ENCODE peak calls at places on chromosomes 2 and 18, in ten cellular contexts. X, M, F, D, R, V, H, K, Q and W are unnamed samples.

GRCh38 chr2:38731090-38731489 is 20.1 kb downstream of the SRSF7 start:
- DNase-seq in X (no peak), M (no peak), F (no peak), D (no peak), R (no peak), V (no peak), H (no peak), K (no peak), Q (no peak), W (no peak)

GRCh38 chr2:43906448-43907122 is 67.8 kb downstream of the ABCG8 start:
- DNase-seq in X (no peak), M (no peak), F (no peak), D (no peak), R (no peak), V (no peak), H (no peak), K (no peak), Q (no peak), W (no peak)

GRCh38 chr18:23143059-23143831 is 8.0 kb downstream of the CABLES1 start:
- DNase-seq in X (peak; percentile 74), M (peak; percentile 77), F (no peak), D (no peak), R (no peak), V (no peak), H (no peak), K (no peak), Q (no peak), W (no peak)

GRCh38 chr2:241798081-241798630 is 10.8 kb upstream of the NEU4 start:
- DNase-seq in X (no peak), M (peak; percentile 45), F (no peak), D (peak; percentile 46), R (peak; percentile 7), V (no peak), H (no peak), K (peak; percentile 22), Q (no peak), W (no peak)

GRCh38 chr2:73291093-73291460 is 2.3 kb downstream of the EGR4 start:
- DNase-seq in X (peak; percentile 37), M (peak; percentile 57), F (peak; percentile 41), D (peak; percentile 93), R (no peak), V (peak; percentile 57), H (peak; percentile 55), K (no peak), Q (no peak), W (no peak)

GRCh38 chr2:187580462-187581124 is 26.4 kb upstream of the TFPI start:
- DNase-seq in X (peak; percentile 86), M (no peak), F (peak; percentile 7), D (no peak), R (no peak), V (no peak), H (no peak), K (no peak), Q (no peak), W (no peak)

GRCh38 chr2:169131587-169132512 is 62.5 kb downstream of the DHRS9 start:
- DNase-seq in X (peak; percentile 81), M (no peak), F (peak; percentile 28), D (no peak), R (no peak), V (peak; percentile 58), H (no peak), K (no peak), Q (no peak), W (no peak)

GRCh38 chr2:227238242-227239237 is 74.1 kb downstream of the COL4A3 start:
- DNase-seq in X (peak; percentile 79), M (peak; percentile 82), F (peak; percentile 40), D (peak; percentile 92), R (peak; percentile 66), V (peak; percentile 40), H (peak; percentile 65), K (peak; percentile 72), Q (peak; percentile 53), W (peak; percentile 21)

GRCh38 chr2:207110310-207110709 is 55.4 kb downstream of the KLF7 start:
- DNase-seq in X (no peak), M (no peak), F (no peak), D (no peak), R (no peak), V (no peak), H (no peak), K (no peak), Q (no peak), W (no peak)
- H3K27ac ChIP-seq in X (no peak overlapping the region), M (no peak overlapping the region), F (no peak overlapping the region), D (no peak overlapping the region), R (no peak overlapping the region), V (no peak overlapping the region), H (no peak overlapping the region), K (no peak overlapping the region), Q (no peak overlapping the region), W (peak overlapping the region; percentile 86)

GRCh38 chr2:236049981-236050380 is 118.2 kb downstream of the GBX2 start:
- DNase-seq in X (no peak), M (peak; percentile 7), F (no peak), D (no peak), R (no peak), V (peak; percentile 5), H (no peak), K (no peak), Q (no peak), W (no peak)

GRCh38 chr2:236045264-236046235 is 122.6 kb downstream of the GBX2 start:
- DNase-seq in X (peak; percentile 83), M (no peak), F (no peak), D (no peak), R (no peak), V (no peak), H (no peak), K (no peak), Q (no peak), W (no peak)

GRCh38 chr2:236046715-236047114 is 121.5 kb downstream of the GBX2 start:
- DNase-seq in X (no peak), M (peak; percentile 14), F (no peak), D (no peak), R (no peak), V (no peak), H (no peak), K (no peak), Q (no peak), W (no peak)

GRCh38 chr2:236047176-236047575 is 121.0 kb downstream of the GBX2 start:
- DNase-seq in X (no peak), M (no peak), F (no peak), D (no peak), R (no peak), V (no peak), H (no peak), K (no peak), Q (no peak), W (no peak)

DNA sequence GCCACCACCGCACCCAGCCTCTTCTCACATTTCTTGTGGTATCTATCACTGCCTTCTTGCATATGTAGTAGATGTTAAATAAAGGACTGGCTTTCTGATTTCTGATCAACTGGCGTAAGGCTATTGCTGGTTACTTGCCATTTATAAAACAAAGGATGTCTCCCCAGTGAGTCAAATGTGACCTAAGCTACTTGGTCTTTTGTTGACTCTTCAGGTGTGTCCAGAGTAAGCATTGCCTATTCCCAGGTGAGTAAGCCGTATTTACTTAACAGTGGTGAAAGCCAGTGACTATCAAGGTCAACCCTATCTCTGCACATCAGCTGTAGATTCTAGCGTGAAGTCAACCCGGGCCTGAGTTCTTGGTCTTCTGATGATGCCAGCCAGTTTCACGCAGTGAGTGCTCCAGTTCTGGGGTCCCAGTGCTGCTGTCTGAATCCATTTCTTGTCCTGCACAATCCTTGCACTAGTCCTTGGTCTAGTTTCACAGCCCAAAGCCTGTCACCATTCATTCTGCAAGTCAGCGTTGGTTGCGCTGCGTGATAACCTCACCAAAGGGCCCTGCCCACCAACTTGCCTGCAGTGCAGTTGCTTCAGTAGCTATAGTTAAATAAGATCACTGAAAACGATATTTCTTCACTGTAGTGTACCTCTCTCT is 120.2 kb downstream of the GBX2 start:
- DNase-seq in X (peak; percentile 91), M (no peak), F (no peak), D (no peak), R (no peak), V (no peak), H (no peak), K (no peak), Q (no peak), W (no peak)
- H3K27ac ChIP-seq in X (peak overlapping the region; percentile 71), M (no peak overlapping the region), F (no peak overlapping the region), D (no peak overlapping the region), R (no peak overlapping the region), V (no peak overlapping the region), H (no peak overlapping the region), K (no peak overlapping the region), Q (no peak overlapping the region), W (no peak overlapping the region)

DNA sequence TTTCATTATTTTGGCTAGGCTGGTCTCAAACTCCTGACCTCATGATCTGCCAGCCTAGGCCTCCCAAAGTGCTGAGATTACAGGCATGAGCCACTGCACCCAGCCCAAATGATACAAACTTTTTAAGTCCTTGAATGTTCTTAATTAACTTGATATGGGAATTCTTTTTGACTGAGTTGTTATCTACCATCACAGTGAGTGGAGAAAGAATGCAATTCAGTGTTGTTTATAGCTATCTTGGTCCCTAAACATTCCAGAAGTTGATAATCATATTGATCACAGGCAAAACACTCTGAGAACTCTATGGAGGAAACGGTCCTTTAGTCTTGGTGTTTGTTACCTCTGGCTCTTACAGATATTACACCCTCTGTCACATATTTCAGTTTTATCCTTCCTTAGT is 1072.5 kb downstream of the SUCLG1 start:
- DNase-seq in X (no peak), M (no peak), F (no peak), D (no peak), R (no peak), V (no peak), H (no peak), K (no peak), Q (no peak), W (no peak)
- H3K27ac ChIP-seq in X (no peak overlapping the region), M (no peak overlapping the region), F (no peak overlapping the region), D (no peak overlapping the region), R (no peak overlapping the region), V (no peak overlapping the region), H (no peak overlapping the region), K (no peak overlapping the region), Q (no peak overlapping the region), W (no peak overlapping the region)

GRCh38 chr2:230793573-230794359 is 71.0 kb upstream of the ITM2C start:
- DNase-seq in X (peak; percentile 96), M (peak; percentile 84), F (peak; percentile 27), D (no peak), R (no peak), V (peak; percentile 65), H (peak; percentile 65), K (peak; percentile 70), Q (peak; percentile 82), W (no peak)

GRCh38 chr2:230794472-230794871 is 70.3 kb upstream of the ITM2C start:
- DNase-seq in X (peak; percentile 43), M (peak; percentile 56), F (no peak), D (no peak), R (no peak), V (peak; percentile 12), H (no peak), K (no peak), Q (no peak), W (no peak)

GRCh38 chr2:230797515-230798495 is 66.9 kb upstream of the ITM2C start:
- DNase-seq in X (no peak), M (no peak), F (no peak), D (no peak), R (no peak), V (no peak), H (no peak), K (no peak), Q (no peak), W (no peak)

GRCh38 chr2:230796280-230796862 is 68.4 kb upstream of the ITM2C start:
- DNase-seq in X (peak; percentile 72), M (no peak), F (no peak), D (no peak), R (no peak), V (no peak), H (no peak), K (no peak), Q (peak; percentile 15), W (no peak)

DNA sequence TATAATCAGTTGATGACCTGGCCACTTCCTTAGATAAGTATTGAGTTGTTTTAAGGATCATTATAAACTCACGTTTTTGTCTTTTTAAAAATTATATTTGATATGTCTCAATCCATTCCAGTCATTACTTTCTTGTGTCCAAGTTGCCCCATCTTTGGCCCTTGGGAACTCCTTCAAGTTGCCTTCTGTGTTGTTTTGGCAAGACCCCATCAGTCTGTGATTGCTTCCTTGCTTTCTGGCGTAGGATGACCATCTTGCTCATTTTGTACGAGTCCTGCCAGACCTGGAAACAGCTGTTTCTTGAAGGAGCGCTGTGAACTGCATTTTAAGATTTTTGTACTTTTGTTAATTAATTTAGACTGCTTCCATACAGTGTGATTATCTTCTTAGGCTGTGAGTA is 68.9 kb upstream of the ITM2C start:
- DNase-seq in X (no peak), M (no peak), F (no peak), D (no peak), R (no peak), V (no peak), H (peak; percentile 41), K (no peak), Q (no peak), W (no peak)
- H3K27ac ChIP-seq in X (peak overlapping the region; percentile 98), M (peak overlapping the region; percentile 23), F (no peak overlapping the region), D (no peak overlapping the region), R (no peak overlapping the region), V (peak overlapping the region; percentile 61), H (peak overlapping the region; percentile 29), K (peak overlapping the region; percentile 82), Q (peak overlapping the region; percentile 50), W (no peak overlapping the region)